ENCODE peak calls at places on chromosome 9, in five cellular contexts. O is coronary artery, J is right atrium auricular region, Q is left lung, I is cardiac fibroblast. H is an unnamed sample.

GRCh38 chr9:72129271-72130156 is 19.7 kb upstream of the GDA start:
- DNase-seq in O (no peak), J (no peak), Q (no peak), I (no peak), H (no peak)

GRCh38 chr9:118209343-118209742 is 505.1 kb downstream of the TLR4 start:
- DNase-seq in O (no peak), J (no peak), Q (no peak), I (no peak), H (no peak)

GRCh38 chr9:135146766-135147472 is 59.5 kb downstream of the OLFM1 start:
- DNase-seq in O (no peak), J (no peak), Q (no peak), I (no peak), H (no peak)

GRCh38 chr9:79120533-79121315 is 451.0 kb upstream of the TLE4 start:
- DNase-seq in O (no peak), J (no peak), Q (no peak), I (no peak), H (no peak)

GRCh38 chr9:120852240-120853018 is 9.7 kb upstream of the PSMD5 start:
- DNase-seq in O (no peak), J (no peak), Q (no peak), I (no peak), H (no peak)

GRCh38 chr9:113943112-113944009 is 67.3 kb downstream of the ZNF618 start:
- DNase-seq in O (peak), J (peak), Q (no peak), I (no peak), H (no peak)

GRCh38 chr9:10265102-10265708 is 347.6 kb downstream of the PTPRD start:
- DNase-seq in O (no peak), J (no peak), Q (no peak), I (peak), H (no peak)

GRCh38 chr9:130342714-130343085 is 77.1 kb downstream of the HMCN2 start:
- DNase-seq in O (no peak), J (no peak), Q (no peak), I (no peak), H (no peak)

GRCh38 chr9:82124090-82124489 is 135.5 kb downstream of the SPATA31D1 start:
- DNase-seq in O (no peak), J (no peak), Q (no peak), I (peak), H (no peak)

GRCh38 chr9:105328872-105329728 is 84.6 kb downstream of the SLC44A1 start:
- DNase-seq in O (no peak), J (no peak), Q (no peak), I (no peak), H (no peak)

GRCh38 chr9:108017671-108018070 is 528.1 kb upstream of the KLF4 start:
- DNase-seq in O (no peak), J (no peak), Q (no peak), I (no peak), H (no peak)

GRCh38 chr9:69582544-69583297 is 89.5 kb downstream of the APBA1 start:
- DNase-seq in O (no peak), J (no peak), Q (no peak), I (no peak), H (no peak)
- TF ChIP-seq CTCF in O (no peak), J (no peak), Q (no peak), I (no peak), H (no peak)

DNA sequence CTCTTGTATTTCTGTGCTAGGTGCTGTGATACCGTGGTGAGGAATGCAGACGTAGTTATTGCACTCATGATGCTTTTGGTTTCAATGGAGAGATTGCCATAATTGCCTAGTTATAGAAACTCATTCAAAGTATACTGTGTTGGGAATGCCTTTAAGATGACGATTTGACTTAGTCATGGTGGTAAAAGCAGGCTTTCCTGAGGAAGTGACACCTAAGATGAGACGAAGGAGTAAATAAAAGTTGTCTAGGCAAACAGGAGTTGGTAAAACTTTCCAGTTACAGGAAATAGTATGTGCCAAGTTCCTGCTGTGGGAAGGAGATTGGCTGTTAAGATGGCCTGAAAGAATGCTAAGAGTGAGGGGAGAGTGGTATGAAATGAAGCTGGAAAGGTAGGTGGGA is 48.1 kb downstream of the FOCAD start:
- DNase-seq in O (no peak), J (no peak), Q (no peak), I (peak), H (no peak)
- TF ChIP-seq CTCF in O (no peak), J (no peak), Q (no peak), I (no peak), H (no peak)

DNA sequence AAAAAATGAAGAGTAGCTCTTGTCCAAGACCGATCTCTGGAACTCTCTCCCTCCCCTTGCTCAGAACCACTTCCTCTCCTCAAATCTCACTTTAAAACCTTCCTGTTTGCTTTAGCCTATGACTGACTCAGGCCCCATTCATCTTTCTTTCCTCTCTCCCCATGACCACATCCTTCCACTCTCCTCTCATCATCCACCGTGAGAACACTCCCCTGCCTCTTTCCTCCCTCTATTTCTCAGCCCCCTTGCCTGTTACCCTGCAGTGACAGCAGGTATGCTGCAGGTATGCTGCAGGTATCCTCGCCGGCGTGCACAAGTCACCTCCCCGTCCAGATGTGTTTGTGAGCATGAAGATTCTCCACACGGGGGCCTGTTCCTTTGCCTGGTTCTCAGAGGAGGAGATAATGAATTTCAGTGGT is 505.3 kb downstream of the CCDC171 start:
- DNase-seq in O (peak), J (no peak), Q (no peak), I (no peak), H (no peak)
- TF ChIP-seq CTCF in O (no peak), J (no peak), Q (no peak), I (no peak), H (no peak)

GRCh38 chr9:88169700-88170099 is 31.4 kb upstream of the SPATA31C2 start:
- DNase-seq in O (no peak), J (no peak), Q (no peak), I (no peak), H (no peak)

GRCh38 chr9:88179080-88179521 is 40.8 kb upstream of the SPATA31C2 start:
- DNase-seq in O (no peak), J (no peak), Q (no peak), I (no peak), H (no peak)

GRCh38 chr9:88177343-88177742 is 39.1 kb upstream of the SPATA31C2 start:
- DNase-seq in O (no peak), J (no peak), Q (no peak), I (no peak), H (no peak)

GRCh38 chr9:88173378-88173999 is 35.2 kb upstream of the SPATA31C2 start:
- DNase-seq in O (no peak), J (no peak), Q (peak), I (peak), H (peak)

DNA sequence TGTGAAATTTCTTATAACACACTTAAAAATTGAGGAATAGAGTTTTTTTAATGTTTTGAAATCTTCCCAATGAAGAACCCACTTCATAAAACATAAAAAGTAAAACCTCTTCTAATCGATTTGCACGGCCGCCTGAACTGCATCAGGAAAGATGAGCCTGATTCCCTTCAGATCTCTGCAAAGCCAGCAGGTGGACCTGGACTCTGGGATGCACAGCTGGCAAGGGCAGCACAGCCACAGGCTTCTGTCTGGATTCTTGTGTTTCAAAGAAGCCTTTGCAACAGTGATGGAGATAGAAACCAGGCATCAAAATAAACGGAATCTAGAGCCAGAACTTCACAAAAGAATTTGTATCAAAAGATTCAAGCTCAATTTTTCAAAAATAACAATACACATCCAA is 36.0 kb upstream of the SPATA31C2 start:
- DNase-seq in O (no peak), J (no peak), Q (no peak), I (no peak), H (no peak)
- TF ChIP-seq CTCF in O (no peak), J (no peak), Q (no peak), I (no peak), H (no peak)

GRCh38 chr9:91090132-91090410 is 271.6 kb downstream of the AUH start:
- DNase-seq in O (peak), J (no peak), Q (no peak), I (no peak), H (no peak)

GRCh38 chr9:91092214-91092613 is 269.5 kb downstream of the AUH start:
- DNase-seq in O (no peak), J (peak), Q (no peak), I (no peak), H (no peak)

GRCh38 chr9:91086657-91087563 is 274.8 kb downstream of the AUH start:
- DNase-seq in O (peak), J (no peak), Q (no peak), I (peak), H (no peak)

GRCh38 chr9:91085499-91086291 is 276.0 kb downstream of the AUH start:
- DNase-seq in O (no peak), J (no peak), Q (no peak), I (no peak), H (no peak)

DNA sequence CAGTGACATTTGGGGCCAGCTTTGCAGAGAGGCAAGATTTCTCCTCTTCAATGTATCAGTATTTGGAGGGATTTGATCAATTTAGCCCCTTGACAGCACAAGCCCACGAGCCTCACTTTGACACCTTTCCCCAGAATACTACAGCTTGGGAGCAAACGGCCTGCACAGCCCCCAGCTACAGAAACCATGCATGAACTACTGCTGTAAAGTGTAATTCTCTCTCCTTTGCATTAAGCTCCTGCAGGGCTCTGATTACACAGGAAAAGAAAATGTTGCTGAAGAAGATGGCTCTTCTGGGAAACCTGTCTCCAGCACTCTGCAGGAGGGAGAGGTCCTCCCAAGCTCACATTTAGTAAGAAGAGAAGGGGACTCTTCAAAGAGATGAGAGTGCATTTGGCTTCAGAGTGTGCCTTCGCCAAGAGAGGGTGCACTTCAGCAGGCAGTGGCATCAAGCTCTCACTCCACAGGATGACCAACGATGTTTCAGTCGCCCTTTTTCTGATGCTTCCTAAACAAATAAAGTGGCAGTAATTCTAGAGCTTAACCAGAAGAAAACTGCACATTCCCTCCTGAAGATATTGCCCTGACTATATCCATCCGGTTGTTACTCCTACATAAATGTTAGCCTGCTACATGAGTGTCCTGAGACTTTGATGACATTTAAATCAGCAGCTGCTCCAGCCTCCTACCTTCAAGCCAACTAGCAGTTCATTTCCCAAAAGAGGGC is 272.1 kb downstream of the AUH start:
- DNase-seq in O (peak), J (no peak), Q (no peak), I (peak), H (no peak)
- TF ChIP-seq CTCF in O (no peak), J (peak), Q (no peak), I (peak), H (no peak)

DNA sequence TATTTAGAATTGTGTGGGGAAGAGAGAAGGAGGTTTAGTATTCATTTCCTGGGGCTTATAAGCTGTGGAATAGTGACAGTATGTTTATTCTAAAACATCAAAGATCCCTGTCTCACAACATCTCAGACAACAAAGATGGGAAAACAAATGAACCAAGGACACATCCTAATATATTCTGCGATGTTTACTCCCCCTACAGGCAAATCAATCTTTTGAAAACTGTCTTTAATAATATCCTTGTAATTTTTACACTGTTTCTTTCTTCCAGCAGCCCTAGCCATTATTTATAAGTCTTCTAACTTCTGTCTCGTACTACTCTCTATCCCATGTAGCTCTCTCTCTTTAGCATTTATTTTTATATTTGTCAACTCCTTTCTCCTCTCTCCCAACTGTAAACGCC is 33.5 kb upstream of the TMEM252 start:
- DNase-seq in O (no peak), J (no peak), Q (no peak), I (no peak), H (no peak)
- TF ChIP-seq CTCF in O (no peak), J (no peak), Q (no peak), I (peak), H (no peak)

GRCh38 chr9:2228132-2228531 is 213.0 kb downstream of the SMARCA2 start:
- DNase-seq in O (no peak), J (no peak), Q (no peak), I (peak), H (no peak)
- TF ChIP-seq CTCF in O (no peak), J (no peak), Q (peak), I (peak), H (no peak)

DNA sequence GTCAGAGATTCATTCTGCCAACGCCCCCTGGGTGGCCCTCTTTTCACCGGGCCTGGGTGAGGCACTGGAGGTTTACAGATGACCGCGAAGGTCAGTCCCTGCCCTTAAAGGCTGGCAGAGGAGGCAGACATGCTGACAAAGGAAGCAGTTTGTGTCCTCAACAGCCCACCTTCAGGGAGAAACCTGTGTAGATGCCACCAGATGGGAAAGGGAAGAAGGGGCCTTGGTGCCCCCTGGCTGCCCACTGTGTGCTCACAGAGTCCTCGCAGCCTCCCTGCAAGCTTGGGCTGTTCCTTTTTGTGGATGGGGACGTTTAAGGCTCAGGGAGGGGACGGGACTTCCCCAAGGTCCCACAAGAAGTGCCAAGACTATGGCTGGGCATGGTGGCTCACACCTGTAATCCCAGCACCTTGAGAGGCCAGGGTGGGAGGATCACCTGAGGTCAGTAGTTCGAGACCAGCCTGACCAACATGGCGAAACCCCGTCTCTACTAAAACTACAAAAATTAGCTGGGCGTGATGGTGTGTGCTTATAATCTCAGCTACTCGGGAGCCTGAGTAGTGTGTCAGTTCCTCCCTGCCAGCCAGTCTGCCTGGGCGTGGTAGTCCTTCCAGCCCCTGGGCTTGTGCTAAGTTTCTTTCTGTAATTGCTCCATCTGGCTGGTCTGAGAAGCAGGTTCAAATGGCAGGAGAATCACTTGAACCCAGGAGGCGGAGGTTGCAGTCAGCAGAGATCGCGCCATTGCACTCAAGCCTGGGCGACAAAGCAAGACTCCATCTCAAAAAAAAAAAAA is 36.2 kb downstream of the NEK6 start:
- DNase-seq in O (no peak), J (no peak), Q (no peak), I (peak), H (no peak)
- TF ChIP-seq CTCF in O (no peak), J (no peak), Q (no peak), I (peak), H (peak)

GRCh38 chr9:23153058-23153457 is 673.0 kb downstream of the ELAVL2 start:
- DNase-seq in O (no peak), J (no peak), Q (no peak), I (no peak), H (no peak)
- TF ChIP-seq CTCF in O (no peak), J (no peak), Q (no peak), I (no peak), H (no peak)

DNA sequence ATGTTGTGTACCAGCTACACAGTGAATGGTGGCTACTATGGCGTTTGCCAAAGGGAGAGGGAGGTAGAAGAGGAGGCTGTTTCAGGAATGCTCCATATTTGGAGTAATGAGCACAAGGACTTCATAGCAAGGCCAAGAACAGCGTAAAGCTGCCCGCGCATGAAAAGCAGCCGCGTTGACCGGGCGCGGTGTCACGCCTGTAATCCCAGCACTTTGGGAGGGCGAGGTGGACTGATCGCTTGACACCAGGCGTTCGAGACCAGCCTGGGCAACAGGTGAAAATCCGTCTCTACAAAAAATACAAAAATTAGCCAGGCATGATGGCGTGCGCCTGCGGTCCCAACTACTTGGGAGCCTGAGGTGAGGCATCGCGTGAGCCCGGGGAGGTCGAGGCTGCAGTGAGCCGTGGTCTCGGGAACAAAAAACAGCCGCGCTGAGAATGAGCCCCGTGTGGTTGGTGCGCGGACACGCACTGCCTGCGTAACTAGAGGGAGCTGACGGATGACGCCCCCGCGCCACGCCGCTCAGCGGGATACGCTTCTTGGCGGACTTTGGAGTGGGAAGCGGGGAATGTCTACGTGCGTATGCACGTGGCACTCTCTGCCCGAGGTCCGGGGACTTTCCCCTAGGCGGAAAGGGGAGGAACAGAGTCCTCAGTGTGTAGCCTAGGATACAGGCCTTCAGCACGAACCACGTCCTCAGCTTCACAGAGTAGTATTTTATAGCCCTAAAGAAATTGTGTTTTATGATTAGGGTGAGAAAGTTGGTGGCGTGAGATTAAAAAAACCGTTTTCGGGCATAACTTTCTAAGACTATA is at the start of gene RMRP:
- DNase-seq in O (peak), J (peak), Q (peak), I (peak), H (peak)
- TF ChIP-seq CTCF in O (no peak), J (peak), Q (peak), I (peak), H (no peak)